ENCODE peak calls at places on chromosomes 11 and 22, in nine cellular contexts. R, E, Z, Q, N, C, V, J and S are unnamed samples.

GRCh38 chr11:119175493-119176077 is 7.1 kb downstream of the NLRX1 start:
- DNase-seq in N (no peak), V (no peak), E (no peak), Z (no peak), C (no peak), R (peak), Q (peak), J (no peak), S (no peak)

GRCh38 chr11:61625525-61625924 is 44.6 kb upstream of the SYT7 start:
- DNase-seq in Q (no peak), Z (no peak), N (no peak), C (no peak), V (no peak), R (no peak), J (no peak), E (no peak), S (no peak)

GRCh38 chr22:28582806-28583205 is 96.8 kb downstream of the TTC28 start:
- DNase-seq in N (no peak), R (peak), J (peak), Q (peak), C (no peak), Z (no peak), E (no peak), V (no peak), S (no peak)

GRCh38 chr11:99256614-99257013 is 235.9 kb downstream of the CNTN5 start:
- DNase-seq in V (no peak), C (no peak), N (no peak), Z (no peak), J (no peak), E (no peak), R (no peak), Q (no peak), S (no peak)

GRCh38 chr11:124602193-124602592 is 9.0 kb upstream of the PANX3 start:
- DNase-seq in J (no peak), N (no peak), Z (no peak), R (no peak), V (no peak), C (no peak), Q (peak), E (no peak), S (no peak)

GRCh38 chr11:15139958-15140659 is 25.4 kb downstream of the INSC start:
- DNase-seq in Q (no peak), R (no peak), N (no peak), E (no peak), Z (no peak), J (no peak), V (no peak), C (no peak), S (no peak)

GRCh38 chr11:128133501-128133900 is 453.9 kb downstream of the ETS1 start:
- DNase-seq in R (no peak), E (no peak), Z (no peak), N (no peak), V (no peak), Q (no peak), J (no peak), C (no peak), S (no peak)

GRCh38 chr22:28478564-28478963 is 201.1 kb downstream of the TTC28 start:
- DNase-seq in V (no peak), R (no peak), C (no peak), N (no peak), Z (no peak), Q (no peak), J (no peak), E (no peak), S (no peak)

GRCh38 chr22:49449811-49450386 is 377.8 kb downstream of the BRD1 start:
- DNase-seq in R (no peak), N (no peak), Z (no peak), C (no peak), E (no peak), V (no peak), Q (no peak), J (no peak), S (peak)

GRCh38 chr22:35459423-35459894 is 59.5 kb downstream of the MCM5 start:
- DNase-seq in V (no peak), C (no peak), J (no peak), Z (no peak), Q (no peak), E (no peak), R (no peak), N (no peak), S (no peak)

GRCh38 chr22:19984201-19984753 is 32.3 kb downstream of the ARVCF start:
- DNase-seq in Z (peak), R (peak), C (no peak), Q (peak), E (no peak), V (no peak), J (peak), N (no peak), S (peak)